ENCODE peak calls at places on chromosomes 16 and 17, in five cellular contexts. One of them, this sample, is unnamed. For H3K27me3, the result is how much of the 10 kb centered on the place peaks cover.

GRCh38 chr17:16479264-16479663 is 12.7 kb downstream of the LRRC75A start:
- DNase-seq in upper lobe of right lung: no peak
- DNase-seq in heart left ventricle: no peak
- DNase-seq in body of pancreas: no peak
- DNase-seq in heart right ventricle: no peak
- DNase-seq in this sample: no peak

GRCh38 chr17:55735784-55736405 is 13.2 kb upstream of the TMEM100 start:
- DNase-seq in body of pancreas: peak
- DNase-seq in heart left ventricle: no peak
- DNase-seq in heart right ventricle: peak
- DNase-seq in upper lobe of right lung: no peak
- DNase-seq in this sample: no peak

GRCh38 chr17:58310511-58311428 is 17.8 kb downstream of the TSPOAP1 start:
- DNase-seq in heart right ventricle: no peak
- DNase-seq in upper lobe of right lung: peak
- DNase-seq in heart left ventricle: no peak
- DNase-seq in body of pancreas: no peak
- DNase-seq in this sample: no peak

GRCh38 chr17:75684924-75685323 is 17.8 kb downstream of the SAP30BP start:
- DNase-seq in body of pancreas: no peak
- DNase-seq in upper lobe of right lung: no peak
- DNase-seq in heart left ventricle: no peak
- DNase-seq in heart right ventricle: no peak
- DNase-seq in this sample: no peak

GRCh38 chr17:38798614-38799500 is 499 bp downstream of the PIP4K2B start:
- DNase-seq in heart left ventricle: peak
- DNase-seq in upper lobe of right lung: no peak
- DNase-seq in body of pancreas: no peak
- DNase-seq in heart right ventricle: peak
- DNase-seq in this sample: peak

GRCh38 chr17:42472709-42473521 is 14.2 kb downstream of the ATP6V0A1 start:
- DNase-seq in heart left ventricle: no peak
- DNase-seq in body of pancreas: no peak
- DNase-seq in upper lobe of right lung: no peak
- DNase-seq in heart right ventricle: no peak
- DNase-seq in this sample: no peak

GRCh38 chr16:62738631-62739030 is 702.4 kb upstream of the CDH8 start:
- DNase-seq in heart right ventricle: no peak
- DNase-seq in body of pancreas: no peak
- DNase-seq in upper lobe of right lung: no peak
- DNase-seq in heart left ventricle: no peak
- DNase-seq in this sample: no peak

GRCh38 chr17:52227926-52228325 is 69.4 kb upstream of the CA10 start:
- DNase-seq in heart left ventricle: no peak
- DNase-seq in body of pancreas: no peak
- DNase-seq in heart right ventricle: no peak
- DNase-seq in upper lobe of right lung: no peak
- DNase-seq in this sample: no peak

GRCh38 chr17:71905632-71906031 is 215.2 kb upstream of the SOX9 start:
- DNase-seq in heart right ventricle: no peak
- DNase-seq in heart left ventricle: no peak
- DNase-seq in upper lobe of right lung: no peak
- DNase-seq in body of pancreas: no peak
- DNase-seq in this sample: no peak

GRCh38 chr17:38907930-38908675 is 17.3 kb upstream of the LASP1NB start:
- DNase-seq in upper lobe of right lung: no peak
- DNase-seq in body of pancreas: no peak
- DNase-seq in heart right ventricle: no peak
- DNase-seq in heart left ventricle: no peak
- DNase-seq in this sample: no peak

GRCh38 chr16:5044011-5044540 is 10.3 kb upstream of the NAGPA start:
- DNase-seq in heart right ventricle: no peak
- DNase-seq in upper lobe of right lung: peak
- DNase-seq in heart left ventricle: peak
- DNase-seq in body of pancreas: no peak
- DNase-seq in this sample: no peak

GRCh38 chr16:5045499-5046115 is 11.9 kb upstream of the NAGPA start:
- DNase-seq in upper lobe of right lung: peak
- DNase-seq in heart left ventricle: peak
- DNase-seq in body of pancreas: no peak
- DNase-seq in heart right ventricle: no peak
- DNase-seq in this sample: no peak

GRCh38 chr16:5041604-5042133 is 7.9 kb upstream of the NAGPA start:
- DNase-seq in body of pancreas: no peak
- DNase-seq in upper lobe of right lung: no peak
- DNase-seq in heart right ventricle: no peak
- DNase-seq in heart left ventricle: peak
- DNase-seq in this sample: peak

GRCh38 chr16:5042574-5043171 is 8.9 kb upstream of the NAGPA start:
- DNase-seq in heart left ventricle: peak
- DNase-seq in body of pancreas: no peak
- DNase-seq in upper lobe of right lung: peak
- DNase-seq in heart right ventricle: no peak
- DNase-seq in this sample: no peak

GRCh38 chr16:5046914-5047313 is 13.2 kb upstream of the NAGPA start:
- DNase-seq in heart left ventricle: no peak
- DNase-seq in body of pancreas: no peak
- DNase-seq in heart right ventricle: no peak
- DNase-seq in upper lobe of right lung: peak
- DNase-seq in this sample: no peak
- TF ChIP-seq CTCF in heart left ventricle: no peak
- TF ChIP-seq CTCF in body of pancreas: no peak
- TF ChIP-seq CTCF in heart right ventricle: no peak
- TF ChIP-seq CTCF in upper lobe of right lung: no peak
- TF ChIP-seq CTCF in this sample: no peak

DNA sequence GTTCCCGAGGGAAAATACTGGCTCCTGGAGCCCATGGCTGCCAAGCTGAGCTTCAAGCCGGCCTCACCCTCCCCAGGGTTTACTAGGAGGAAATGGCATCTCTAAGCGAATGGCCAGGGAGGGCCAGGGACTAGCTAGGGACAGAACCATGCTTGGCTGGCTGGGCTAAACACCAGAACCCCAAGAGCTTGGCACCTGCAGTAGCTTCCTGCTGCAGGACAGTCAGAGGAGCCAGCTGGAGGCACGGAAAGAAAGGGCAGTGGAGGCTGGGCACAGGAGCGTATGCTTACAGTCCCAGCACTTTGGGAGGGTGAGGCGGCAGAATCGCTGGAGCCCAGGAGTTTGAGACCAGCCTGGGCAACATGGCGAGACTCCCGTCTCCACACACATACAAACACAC is 33.7 kb downstream of the PEMT start:
- DNase-seq in heart left ventricle: peak
- DNase-seq in body of pancreas: no peak
- DNase-seq in heart right ventricle: no peak
- DNase-seq in upper lobe of right lung: no peak
- DNase-seq in this sample: no peak
- H3K27me3 ChIP-seq in heart left ventricle: under half
- H3K27me3 ChIP-seq in body of pancreas: under half
- H3K27me3 ChIP-seq in heart right ventricle: under half
- H3K27me3 ChIP-seq in upper lobe of right lung: under half
- H3K27me3 ChIP-seq in this sample: under half

GRCh38 chr17:78174332-78174869 is 6.0 kb downstream of the SYNGR2 start:
- DNase-seq in heart right ventricle: peak
- DNase-seq in body of pancreas: peak
- DNase-seq in heart left ventricle: peak
- DNase-seq in upper lobe of right lung: peak
- DNase-seq in this sample: no peak
- TF ChIP-seq CTCF in heart right ventricle: peak
- TF ChIP-seq CTCF in body of pancreas: peak
- TF ChIP-seq CTCF in heart left ventricle: peak
- TF ChIP-seq CTCF in upper lobe of right lung: peak
- TF ChIP-seq CTCF in this sample: peak

DNA sequence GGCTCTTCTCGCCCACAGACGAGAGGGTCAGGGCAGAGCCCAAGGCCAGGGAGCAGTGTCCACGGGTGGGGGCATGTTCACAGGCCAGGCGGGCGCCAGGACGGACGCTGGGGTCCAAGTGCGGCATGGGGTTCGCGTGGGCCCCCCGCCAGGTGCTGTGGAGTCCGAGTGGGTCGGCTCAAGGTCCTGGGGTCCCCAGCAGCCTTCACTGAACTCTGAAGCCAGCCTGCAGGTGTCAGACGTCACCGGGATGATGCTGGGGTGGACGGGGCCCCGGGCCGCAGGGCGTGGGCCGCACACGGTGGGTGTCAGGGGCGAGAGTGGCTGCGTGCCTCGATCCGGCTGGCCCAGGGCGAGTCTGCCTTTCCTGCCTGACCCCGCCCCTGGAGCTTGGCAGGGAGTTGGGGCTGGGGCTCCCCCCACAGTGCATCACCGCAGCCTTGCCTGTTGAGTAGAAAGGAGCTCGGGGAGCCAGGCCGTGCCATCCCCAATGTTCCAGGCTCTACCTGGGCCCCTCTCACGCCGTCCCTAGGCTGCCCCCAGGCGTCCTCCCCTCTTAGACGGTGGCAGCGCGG is 19.0 kb downstream of the CACNA1H start:
- DNase-seq in heart right ventricle: no peak
- DNase-seq in upper lobe of right lung: no peak
- DNase-seq in heart left ventricle: no peak
- DNase-seq in body of pancreas: no peak
- DNase-seq in this sample: no peak
- H3K27me3 ChIP-seq in heart right ventricle: under half
- H3K27me3 ChIP-seq in upper lobe of right lung: under half
- H3K27me3 ChIP-seq in heart left ventricle: under half
- H3K27me3 ChIP-seq in body of pancreas: under half
- H3K27me3 ChIP-seq in this sample: under half

DNA sequence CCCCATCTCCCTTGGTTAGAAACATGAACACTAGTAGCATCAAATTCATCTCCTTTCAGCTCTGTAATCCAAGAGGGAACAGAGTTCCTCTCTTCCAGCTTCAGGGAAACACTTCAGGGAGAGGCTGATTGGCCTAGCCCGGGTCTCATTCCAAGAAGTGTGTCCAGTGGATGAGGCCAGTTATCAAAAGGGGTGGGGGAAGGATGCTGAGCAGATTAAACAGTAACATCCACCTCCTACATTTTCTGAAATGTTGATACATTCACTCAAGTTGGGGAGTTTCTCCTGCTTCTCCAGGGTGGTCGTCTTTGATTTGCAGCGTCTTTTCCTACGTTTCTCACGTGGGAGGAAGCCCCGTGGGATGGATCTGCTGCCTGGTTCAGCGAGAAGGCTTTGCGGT is 62.9 kb upstream of the WSB1 start:
- DNase-seq in body of pancreas: no peak
- DNase-seq in heart left ventricle: no peak
- DNase-seq in heart right ventricle: no peak
- DNase-seq in upper lobe of right lung: no peak
- DNase-seq in this sample: no peak
- TF ChIP-seq CTCF in body of pancreas: no peak
- TF ChIP-seq CTCF in heart left ventricle: no peak
- TF ChIP-seq CTCF in heart right ventricle: no peak
- TF ChIP-seq CTCF in upper lobe of right lung: no peak
- TF ChIP-seq CTCF in this sample: no peak